ENCODE peak calls at places on chromosomes 12 and 14, in four cellular contexts. O is lower lobe of right lung, N is ascending aorta, P is cardiac muscle cell. K is an unnamed sample.

GRCh38 chr14:68819260-68819691 is 26.4 kb upstream of the ZFP36L1 start:
- DNase-seq in P (peak), O (no peak), N (peak), K (peak)

GRCh38 chr14:80426686-80427085 is 215.4 kb upstream of the DIO2 start:
- DNase-seq in P (no peak), N (no peak), O (no peak), K (peak)

GRCh38 chr12:109738209-109738608 is 24.6 kb downstream of the FAM222A start:
- DNase-seq in P (no peak), N (peak), O (peak), K (no peak)

GRCh38 chr14:91410781-91411536 is 6.7 kb downstream of the CCDC88C start:
- DNase-seq in N (peak), O (no peak), P (no peak), K (no peak)

GRCh38 chr14:35855886-35856481 is 29.8 kb downstream of the BRMS1L start:
- DNase-seq in P (no peak), O (no peak), N (no peak), K (no peak)

GRCh38 chr14:32329146-32329545 is at the start of gene AKAP6:
- DNase-seq in P (no peak), O (no peak), N (no peak), K (no peak)

GRCh38 chr12:70383484-70383883 is 17.4 kb downstream of the KCNMB4 start:
- DNase-seq in O (no peak), N (no peak), P (no peak), K (no peak)

GRCh38 chr12:80442426-80443222 is 1.4 kb upstream of the PTPRQ start:
- DNase-seq in N (no peak), P (no peak), O (no peak), K (peak)

GRCh38 chr14:29320261-29320660 is 553.7 kb downstream of the FOXG1 start:
- DNase-seq in O (no peak), N (no peak), P (no peak), K (peak)

GRCh38 chr14:102917469-102918211 is 4.8 kb upstream of the AMN start:
- DNase-seq in O (peak), P (peak), N (no peak), K (no peak)

GRCh38 chr12:25327321-25327720 is 76.6 kb upstream of the KRAS start:
- DNase-seq in O (no peak), N (no peak), P (no peak), K (no peak)

GRCh38 chr14:31895206-31895605 is 181.9 kb upstream of the ARHGAP5 start:
- DNase-seq in N (no peak), O (no peak), P (no peak), K (peak)

GRCh38 chr12:113958108-113958507 is 8.0 kb downstream of the RBM19 start:
- DNase-seq in N (no peak), O (no peak), P (no peak), K (no peak)

GRCh38 chr12:98154850-98155249 is 360.5 kb upstream of the TMPO start:
- DNase-seq in P (peak), N (no peak), O (no peak), K (no peak)

GRCh38 chr12:102879144-102879763 is 37.8 kb downstream of the PAH start:
- DNase-seq in P (peak), O (peak), N (no peak), K (peak)

GRCh38 chr12:116069943-116070342 is 207.6 kb downstream of the MED13L start:
- DNase-seq in N (no peak), O (no peak), P (no peak), K (no peak)

GRCh38 chr14:20334017-20334416 is 938 bp upstream of the CCNB1IP1 start:
- DNase-seq in O (no peak), N (no peak), P (no peak), K (no peak)

GRCh38 chr14:56199095-56199975 is 81.1 kb downstream of the PELI2 start:
- DNase-seq in O (no peak), P (no peak), N (no peak), K (no peak)

GRCh38 chr14:96564389-96564788 is 62.2 kb downstream of the PAPOLA start:
- DNase-seq in P (no peak), O (no peak), N (no peak), K (no peak)

GRCh38 chr12:56487448-56488040 is 417 bp downstream of the GLS2 start:
- DNase-seq in P (peak), O (peak), N (no peak), K (peak)

GRCh38 chr12:45681469-45681868 is 48.0 kb upstream of the ARID2 start:
- DNase-seq in P (no peak), N (no peak), O (no peak), K (peak)

GRCh38 chr14:70744631-70745030 is 64.7 kb downstream of the MAP3K9 start:
- DNase-seq in P (no peak), O (no peak), N (no peak), K (no peak)

GRCh38 chr14:105193916-105194782 is 13.0 kb upstream of the NUDT14 start:
- DNase-seq in P (no peak), O (no peak), N (no peak), K (no peak)

GRCh38 chr12:67667276-67668073 is 18.9 kb downstream of the DYRK2 start:
- DNase-seq in N (peak), P (no peak), O (peak), K (no peak)

GRCh38 chr12:124613151-124613585 is 45.8 kb upstream of the NCOR2 start:
- DNase-seq in P (no peak), N (no peak), O (no peak), K (no peak)

GRCh38 chr12:89225808-89226368 is 126.4 kb downstream of the DUSP6 start:
- DNase-seq in P (no peak), O (no peak), N (peak), K (peak)

GRCh38 chr12:54591001-54591591 is 2.6 kb upstream of the PPP1R1A start:
- DNase-seq in O (no peak), P (peak), N (no peak), K (peak)

GRCh38 chr12:128592345-128592744 is 231.4 kb downstream of the SLC15A4 start:
- DNase-seq in N (no peak), P (no peak), O (no peak), K (no peak)

GRCh38 chr14:59133202-59133601 is 55.3 kb upstream of the DAAM1 start:
- DNase-seq in N (no peak), P (peak), O (no peak), K (no peak)

GRCh38 chr12:52763991-52764390 is 13.2 kb downstream of the KRT76 start:
- DNase-seq in N (no peak), P (no peak), O (no peak), K (no peak)

GRCh38 chr12:59383426-59383822 is 212.4 kb upstream of the SLC16A7 start:
- DNase-seq in P (no peak), O (no peak), N (no peak), K (peak)

GRCh38 chr12:55935742-55936151 is 4.8 kb downstream of the DGKA start:
- DNase-seq in N (peak), O (peak), P (no peak), K (no peak)

GRCh38 chr14:30558675-30559555 is at the start of gene G2E3:
- DNase-seq in P (peak), N (peak), O (peak), K (peak)

DNA sequence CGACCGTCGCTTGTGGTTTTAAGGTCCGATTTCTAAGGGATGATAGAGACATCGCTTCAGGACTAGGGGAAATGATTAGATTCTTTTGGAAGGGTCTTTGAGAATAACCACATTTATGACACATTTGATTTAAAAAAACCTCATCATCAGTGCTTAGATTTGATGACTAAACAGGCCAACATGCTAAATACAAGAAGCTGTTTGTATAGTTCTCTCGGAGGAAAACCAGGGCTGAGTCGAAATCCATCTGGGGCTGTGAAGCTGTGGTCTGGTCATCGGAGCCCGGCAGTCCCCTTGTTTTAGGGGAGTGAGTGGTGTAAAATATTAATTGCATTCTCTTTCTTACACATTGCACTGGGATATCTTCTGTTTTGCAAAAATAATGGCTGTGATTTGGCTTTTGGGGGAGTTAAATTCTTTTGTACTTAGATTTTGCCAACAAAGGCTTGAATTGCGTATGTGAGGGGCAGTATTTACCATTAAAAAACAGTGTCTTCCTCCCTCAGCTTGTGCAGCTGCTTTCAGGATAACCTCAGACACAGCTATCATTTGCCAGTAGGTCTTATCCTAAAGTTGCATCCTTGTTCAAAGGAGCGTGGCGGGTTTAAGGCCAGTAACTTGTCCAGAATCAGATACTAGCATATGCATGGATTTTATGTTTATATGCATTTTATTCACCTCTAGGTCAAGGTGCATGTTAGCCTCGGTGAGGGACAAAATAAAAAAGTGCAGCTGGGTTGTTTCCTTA is 598 bp downstream of the GNG2 start:
- DNase-seq in N (no peak), O (no peak), P (no peak), K (no peak)
- H3K27ac ChIP-seq in N (no peak), O (peak), P (no peak), K (peak)

DNA sequence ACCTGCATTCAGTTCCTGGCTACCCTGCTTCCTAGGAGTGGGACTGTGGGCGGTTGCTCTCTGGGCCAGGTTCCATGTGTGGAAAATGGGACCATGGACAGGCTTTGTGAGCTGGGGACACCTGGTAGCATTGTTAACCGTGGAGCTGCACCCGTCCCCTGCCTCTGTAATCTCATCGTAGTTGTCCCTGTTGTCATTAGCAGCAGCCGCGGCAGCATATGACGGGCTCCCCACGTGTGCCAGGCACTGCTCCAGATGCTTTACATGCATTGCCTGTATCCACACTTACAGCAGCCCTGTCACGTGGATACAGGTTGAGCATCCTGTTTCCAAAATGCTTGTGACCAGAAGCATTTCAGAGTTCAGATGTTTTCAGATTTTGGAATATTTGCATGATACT is 54.4 kb downstream of the ELK3 start:
- DNase-seq in P (no peak), N (no peak), O (no peak), K (no peak)
- H3K27ac ChIP-seq in P (no peak), N (no peak), O (no peak), K (no peak)

GRCh38 chr14:54396183-54396492 is 669 bp upstream of the CDKN3 start:
- DNase-seq in P (no peak), O (no peak), N (no peak), K (no peak)

GRCh38 chr14:54395716-54396115 is 1.1 kb upstream of the CDKN3 start:
- DNase-seq in O (no peak), N (no peak), P (no peak), K (no peak)

GRCh38 chr14:54399560-54399959 is 2.8 kb downstream of the CDKN3 start:
- DNase-seq in O (no peak), N (no peak), P (no peak), K (no peak)

GRCh38 chr14:54396493-54397335 is at the start of gene CDKN3:
- DNase-seq in O (peak), P (peak), N (peak), K (peak)

DNA sequence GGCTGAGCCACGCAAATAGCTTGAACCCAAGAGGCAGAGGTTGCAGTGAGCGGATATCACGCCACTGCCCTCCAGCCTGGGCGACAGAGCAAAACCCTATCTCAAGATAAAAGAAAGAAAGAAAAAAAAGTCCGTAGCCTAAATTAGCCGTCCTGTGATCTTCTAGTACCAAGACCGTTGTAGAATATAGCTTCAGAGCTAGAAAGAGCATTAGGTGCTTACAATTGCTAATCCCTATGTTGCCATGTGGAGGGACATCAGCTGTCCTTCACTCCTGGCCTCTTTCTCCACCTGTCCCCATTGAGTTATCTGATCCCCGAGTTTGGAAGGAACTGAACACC is 1.2 kb downstream of the CDKN3 start:
- DNase-seq in N (no peak), O (no peak), P (no peak), K (no peak)
- H3K27ac ChIP-seq in N (no peak), O (no peak), P (no peak), K (no peak)

GRCh38 chr14:23929131-23929530 is 24.4 kb upstream of the DHRS4 start:
- DNase-seq in N (no peak), P (no peak), O (no peak), K (no peak)
- H3K27ac ChIP-seq in N (no peak), P (no peak), O (no peak), K (no peak)

GRCh38 chr12:96233941-96234461 is 39.8 kb downstream of the ELK3 start:
- DNase-seq in N (peak), O (peak), P (no peak), K (no peak)

GRCh38 chr12:96230646-96231045 is 36.5 kb downstream of the ELK3 start:
- DNase-seq in O (no peak), P (no peak), N (peak), K (no peak)

GRCh38 chr12:96234591-96235496 is 40.7 kb downstream of the ELK3 start:
- DNase-seq in N (peak), P (no peak), O (no peak), K (no peak)

GRCh38 chr12:96235497-96235826 is 41.3 kb downstream of the ELK3 start:
- DNase-seq in O (no peak), P (no peak), N (no peak), K (no peak)

GRCh38 chr12:96233168-96233567 is 39.0 kb downstream of the ELK3 start:
- DNase-seq in P (no peak), N (peak), O (no peak), K (no peak)
- H3K27ac ChIP-seq in P (no peak), N (peak), O (no peak), K (no peak)

GRCh38 chr12:15206831-15207394 is 14.3 kb downstream of the RERG start:
- DNase-seq in P (no peak), N (no peak), O (no peak), K (no peak)
- H3K27ac ChIP-seq in P (no peak), N (peak), O (peak), K (no peak)

GRCh38 chr14:23725528-23725927 is 89.4 kb downstream of the DHRS2 start:
- DNase-seq in P (no peak), O (no peak), N (no peak), K (no peak)

GRCh38 chr14:23729720-23730387 is 93.7 kb downstream of the DHRS2 start:
- DNase-seq in P (no peak), O (no peak), N (no peak), K (no peak)

GRCh38 chr14:23728791-23729190 is 92.6 kb downstream of the DHRS2 start:
- DNase-seq in N (no peak), O (no peak), P (no peak), K (no peak)

GRCh38 chr14:23725980-23726746 is 90.0 kb downstream of the DHRS2 start:
- DNase-seq in N (no peak), P (no peak), O (no peak), K (peak)

DNA sequence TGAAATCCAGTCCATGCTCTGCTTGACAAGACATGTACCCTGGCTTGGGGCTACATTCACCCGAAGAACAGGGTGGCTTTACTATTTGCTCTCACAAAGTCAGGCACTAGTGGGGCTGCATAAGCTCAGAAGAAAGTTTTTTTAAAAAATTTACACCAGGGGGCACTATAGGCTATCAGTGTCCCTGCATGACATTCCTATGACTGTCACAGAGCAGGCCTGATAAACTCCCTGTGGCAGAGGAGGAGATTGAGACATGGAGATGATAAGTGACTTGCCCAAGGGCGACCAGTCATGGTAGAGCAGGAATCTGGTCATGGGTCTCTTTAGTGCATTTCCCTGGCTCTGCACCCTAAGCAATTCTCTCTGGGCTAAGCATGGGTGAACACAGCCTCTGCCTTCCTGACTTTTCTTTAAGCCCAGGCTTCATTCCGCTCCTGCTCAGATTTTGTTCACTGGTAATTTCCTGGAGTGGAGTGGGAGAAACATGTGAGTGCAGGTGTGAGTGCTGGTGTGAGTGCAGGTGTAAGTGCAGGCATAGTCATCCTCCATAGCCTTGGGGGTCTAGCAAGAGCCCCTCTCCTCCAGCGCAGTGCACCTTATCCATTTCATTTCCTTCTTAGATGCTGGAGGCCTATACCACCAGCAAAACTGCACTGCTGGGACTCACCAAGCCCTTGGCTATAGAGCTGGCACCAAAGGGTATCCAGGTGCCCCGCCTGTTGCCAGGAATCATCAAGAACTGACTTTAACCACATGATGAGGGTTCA is 91.6 kb downstream of the DHRS2 start:
- DNase-seq in N (no peak), O (no peak), P (peak), K (peak)
- H3K27ac ChIP-seq in N (no peak), O (no peak), P (no peak), K (no peak)

GRCh38 chr14:100419856-100420255 is 96.7 kb downstream of the SLC25A47 start:
- DNase-seq in N (no peak), O (no peak), P (no peak), K (no peak)
- H3K27ac ChIP-seq in N (no peak), O (no peak), P (no peak), K (no peak)

DNA sequence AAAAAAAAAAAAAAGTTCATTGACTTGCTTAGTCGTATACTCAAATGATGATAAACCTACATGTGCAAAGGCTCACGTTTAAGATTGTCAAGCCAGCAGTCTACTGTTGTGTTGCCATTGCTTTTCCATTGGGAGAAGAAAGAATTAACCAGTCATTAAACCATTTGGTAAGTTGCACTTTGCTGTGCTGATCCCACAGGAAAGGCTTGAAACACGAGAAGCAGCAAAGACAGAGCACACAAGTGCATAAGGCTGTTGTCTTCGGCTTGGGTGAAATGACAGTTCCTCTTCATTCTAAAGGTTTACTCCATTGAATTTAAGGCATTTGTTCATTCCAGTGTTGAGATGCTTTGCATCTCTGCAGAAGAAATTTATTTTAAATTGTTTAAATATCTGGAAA is 50.1 kb downstream of the ZC3H14 start:
- DNase-seq in O (no peak), P (no peak), N (no peak), K (no peak)
- H3K27ac ChIP-seq in O (no peak), P (no peak), N (no peak), K (no peak)

K was measured in foreskin keratinocyte.